ENCODE peak calls at places on chromosomes 7 and 10, in six cellular contexts. C is mesendoderm; S is IMR-90; L is colonic mucosa; O is ovary; W is naive thymus-derived CD4-positive, alpha-beta T cell. H is an unnamed sample.

GRCh38 chr7:128697301-128697905 is 25.3 kb downstream of the GARIN1A start:
- DNase-seq in C (peak; percentile 83), O (no peak), W (peak; percentile 41), S (peak; percentile 44), L (peak; percentile 41), H (peak; percentile 79)

GRCh38 chr7:94190599-94191061 is 186.5 kb upstream of the BET1 start:
- DNase-seq in O (no peak), L (no peak), S (peak; percentile 98), C (no peak), W (no peak), H (no peak)

GRCh38 chr10:73887038-73888015 is 13.0 kb upstream of the CAMK2G start:
- DNase-seq in O (peak; percentile 74), L (peak; percentile 66), C (peak; percentile 65), S (peak; percentile 86), W (no peak), H (peak; percentile 95)

GRCh38 chr7:18402488-18403183 is 92.9 kb upstream of the HDAC9 start:
- DNase-seq in C (no peak), W (no peak), L (no peak), S (peak; percentile 88), O (no peak), H (no peak)

GRCh38 chr7:124085168-124085567 is 52.3 kb upstream of the TMEM229A start:
- DNase-seq in W (no peak), L (peak; percentile 80), C (no peak), S (no peak), O (no peak), H (no peak)

GRCh38 chr7:143345428-143345900 is 17.0 kb downstream of the FAM131B start:
- DNase-seq in C (peak; percentile 94), O (no peak), S (peak; percentile 32), L (peak; percentile 64), W (peak; percentile 56), H (peak; percentile 81)

GRCh38 chr7:1106063-1106782 is 18.3 kb downstream of the GPER1 start:
- DNase-seq in C (no peak), W (no peak), L (no peak), O (no peak), S (no peak), H (no peak)

GRCh38 chr7:143416565-143417149 is 8.0 kb upstream of the EPHA1 start:
- DNase-seq in C (peak; percentile 32), L (no peak), S (peak; percentile 53), W (peak; percentile 57), O (no peak), H (no peak)

GRCh38 chr7:27071622-27072390 is 24.0 kb downstream of the HOXA1 start:
- DNase-seq in W (no peak), S (no peak), C (peak; percentile 37), O (no peak), L (no peak), H (no peak)

GRCh38 chr7:122803851-122804250 is 82.4 kb downstream of the CADPS2 start:
- DNase-seq in S (no peak), W (no peak), C (no peak), L (no peak), O (no peak), H (no peak)

GRCh38 chr10:110286841-110287240 is 17.9 kb downstream of the SMNDC1 start:
- DNase-seq in C (no peak), W (no peak), L (no peak), O (no peak), S (peak; percentile 17), H (no peak)

GRCh38 chr10:3077506-3077905 is 10.2 kb downstream of the PFKP start:
- DNase-seq in L (no peak), S (no peak), C (no peak), O (no peak), W (no peak), H (no peak)

GRCh38 chr7:120738816-120739215 is 119.1 kb downstream of the TSPAN12 start:
- DNase-seq in O (no peak), W (no peak), L (no peak), C (peak; percentile 28), S (no peak), H (no peak)

GRCh38 chr10:72292223-72292691 is 18.5 kb downstream of the DDIT4 start:
- DNase-seq in L (peak; percentile 73), S (no peak), W (no peak), O (no peak), C (no peak), H (no peak)

GRCh38 chr10:33145451-33146188 is 187.6 kb upstream of the ITGB1 start:
- DNase-seq in C (no peak), W (no peak), L (no peak), S (no peak), O (no peak), H (no peak)

GRCh38 chr10:51832652-51833383 is 133.4 kb upstream of the CSTF2T start:
- DNase-seq in S (peak; percentile 93), O (no peak), L (no peak), C (peak; percentile 61), W (no peak), H (peak; percentile 34)

GRCh38 chr10:43437141-43437860 is 390 bp downstream of the ZNF487 start:
- DNase-seq in L (no peak), W (no peak), C (no peak), O (no peak), S (no peak), H (no peak)

GRCh38 chr7:44294325-44295069 is 30.9 kb downstream of the CAMK2B start:
- DNase-seq in L (no peak), S (no peak), W (no peak), C (no peak), O (peak; percentile 9), H (peak; percentile 24)

GRCh38 chr10:34740321-34740720 is 74.8 kb downstream of the PARD3 start:
- DNase-seq in O (no peak), C (no peak), L (no peak), S (no peak), W (no peak), H (no peak)
- H3K27ac ChIP-seq in O (no peak overlapping the region), C (no peak overlapping the region), L (peak overlapping the region; percentile 29), S (peak overlapping the region; percentile 33), W (no peak overlapping the region), H (no peak overlapping the region)

GRCh38 chr10:114208351-114208750 is 29.2 kb downstream of the TDRD1 start:
- DNase-seq in C (peak; percentile 82), L (no peak), W (no peak), O (no peak), S (no peak), H (no peak)

GRCh38 chr10:114212153-114212552 is 26.9 kb upstream of the VWA2 start:
- DNase-seq in O (no peak), W (no peak), L (no peak), C (no peak), S (no peak), H (no peak)

GRCh38 chr10:114206902-114207301 is 27.7 kb downstream of the TDRD1 start:
- DNase-seq in C (no peak), W (no peak), L (no peak), O (no peak), S (no peak), H (no peak)

DNA sequence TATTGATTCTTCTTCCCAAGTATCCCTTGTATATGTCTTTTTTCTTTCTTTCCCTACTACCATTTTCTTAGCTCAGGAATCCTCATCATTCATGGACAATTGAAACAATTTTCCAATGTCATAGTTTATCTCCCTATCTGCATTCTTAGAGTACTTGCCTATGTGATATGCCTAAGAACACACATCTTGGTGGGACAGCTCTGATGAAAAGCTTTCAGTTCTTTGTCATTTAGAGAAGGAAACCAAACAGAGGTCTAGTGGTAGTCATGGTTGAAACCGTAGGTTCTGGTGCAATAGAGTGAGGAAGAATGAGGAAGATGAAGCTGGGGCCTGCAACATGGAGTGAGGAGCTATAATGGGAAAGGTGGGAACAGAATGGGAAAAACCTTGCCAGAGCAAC is 28.2 kb downstream of the TDRD1 start:
- DNase-seq in C (no peak), W (no peak), L (no peak), S (no peak), O (no peak), H (no peak)
- H3K27me3 ChIP-seq in C (no peaks in the 10 kb centered on the region), W (no peaks in the 10 kb centered on the region), L (no peaks in the 10 kb centered on the region), S (peaks cover 8% of the 10 kb centered on the region), O (no peaks in the 10 kb centered on the region), H (no peaks in the 10 kb centered on the region)

GRCh38 chr10:11120711-11121110 is 103.0 kb downstream of the CELF2 start:
- DNase-seq in L (no peak), O (no peak), S (no peak), C (no peak), W (no peak), H (no peak)

GRCh38 chr10:11118696-11119095 is 101.0 kb downstream of the CELF2 start:
- DNase-seq in C (no peak), S (no peak), O (no peak), W (no peak), L (no peak), H (no peak)

GRCh38 chr10:11115337-11115736 is 97.7 kb downstream of the CELF2 start:
- DNase-seq in O (no peak), S (no peak), W (no peak), L (no peak), C (no peak), H (no peak)

GRCh38 chr10:11116817-11117216 is 99.1 kb downstream of the CELF2 start:
- DNase-seq in C (no peak), W (no peak), O (no peak), L (no peak), S (no peak), H (no peak)

GRCh38 chr10:11119843-11120242 is 102.2 kb downstream of the CELF2 start:
- DNase-seq in S (no peak), W (no peak), L (no peak), C (no peak), O (no peak), H (no peak)
- H3K4me1 ChIP-seq in S (no peaks in the 10 kb centered on the region), W (peaks cover 3% of the 10 kb centered on the region), L (no peaks in the 10 kb centered on the region), C (no peaks in the 10 kb centered on the region), O (no peaks in the 10 kb centered on the region), H (no peaks in the 10 kb centered on the region)

GRCh38 chr7:55026086-55026790 is 7.4 kb downstream of the EGFR start:
- DNase-seq in L (no peak), W (no peak), C (no peak), S (no peak), O (no peak), H (no peak)

GRCh38 chr7:55026867-55027490 is 8.2 kb downstream of the EGFR start:
- DNase-seq in S (peak; percentile 48), L (no peak), W (no peak), C (no peak), O (no peak), H (no peak)

GRCh38 chr7:55022618-55022985 is 3.8 kb downstream of the EGFR start:
- DNase-seq in S (no peak), O (no peak), C (no peak), W (no peak), L (no peak), H (no peak)

GRCh38 chr7:55021951-55022617 is 3.3 kb downstream of the EGFR start:
- DNase-seq in W (no peak), C (no peak), O (no peak), L (no peak), S (no peak), H (no peak)

DNA sequence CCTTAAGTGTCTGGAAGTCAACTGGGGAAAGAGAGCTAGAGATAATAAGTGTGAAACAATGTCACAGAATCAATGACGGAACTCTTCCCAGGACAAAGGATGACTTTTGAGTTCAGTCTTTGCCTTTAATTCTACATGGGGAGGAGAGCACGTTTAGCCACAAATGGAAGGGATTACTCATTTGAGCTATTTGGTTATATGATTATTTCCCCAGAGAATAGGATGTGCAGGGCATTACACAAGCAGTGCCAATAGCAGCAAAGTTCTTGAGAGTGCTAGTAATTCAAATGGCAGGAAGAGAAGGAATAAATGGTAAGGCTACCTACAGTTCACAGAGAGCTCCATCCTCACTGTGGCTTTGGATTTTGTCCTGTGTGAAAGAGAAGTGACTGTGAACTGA is 6.0 kb downstream of the EGFR start:
- DNase-seq in C (no peak), L (no peak), S (peak; percentile 65), W (no peak), O (no peak), H (no peak)
- H3K27ac ChIP-seq in C (no peak overlapping the region), L (no peak overlapping the region), S (no peak overlapping the region), W (no peak overlapping the region), O (no peak overlapping the region), H (no peak overlapping the region)